ENCODE peak calls at places on chromosome 2, in ten cellular contexts. K is body of pancreas, I is lower leg skin, D is Peyer's patch, L is HCT116, R is adrenal gland, H is sigmoid colon, T is NB4, X is GM12892, G is heart left ventricle. P is an unnamed sample.

GRCh38 chr2:201070966-201071304 is 536 bp downstream of the HYCC2 start:
- DNase-seq in T (peak), R (no peak), H (no peak), L (no peak), G (no peak), D (no peak), K (no peak), I (no peak), X (no peak), P (no peak)

GRCh38 chr2:106115250-106115649 is 78.9 kb downstream of the UXS1 start:
- DNase-seq in L (peak), D (no peak), X (no peak), H (no peak), G (no peak), R (no peak), I (no peak), T (peak), K (no peak), P (peak)

GRCh38 chr2:128776461-128776971 is 457.8 kb upstream of the HS6ST1 start:
- DNase-seq in L (no peak), G (no peak), T (no peak), H (peak), K (peak), R (no peak), D (peak), X (no peak), I (no peak), P (no peak)

GRCh38 chr2:51706220-51706619 is 674.3 kb upstream of the NRXN1 start:
- DNase-seq in D (no peak), R (no peak), X (no peak), T (no peak), I (no peak), H (no peak), G (no peak), L (no peak), K (no peak), P (no peak)

GRCh38 chr2:241350878-241351639 is 5.0 kb upstream of the FARP2 start:
- DNase-seq in X (no peak), R (no peak), K (no peak), I (no peak), L (no peak), T (no peak), H (no peak), G (no peak), D (no peak), P (no peak)

GRCh38 chr2:229133155-229133772 is 137.8 kb downstream of the PID1 start:
- DNase-seq in D (no peak), L (peak), G (no peak), X (no peak), T (peak), I (no peak), K (peak), R (peak), H (no peak), P (no peak)

GRCh38 chr2:70035344-70035844 is 51.9 kb upstream of the PCBP1 start:
- DNase-seq in X (no peak), G (no peak), T (no peak), I (no peak), D (no peak), H (no peak), K (no peak), L (no peak), R (no peak), P (no peak)

GRCh38 chr2:240048237-240048636 is 5.1 kb downstream of the OR6B3 start:
- DNase-seq in H (no peak), G (no peak), R (no peak), X (no peak), I (no peak), T (no peak), D (no peak), L (no peak), K (no peak), P (no peak)

GRCh38 chr2:135473567-135473966 is 57.5 kb downstream of the ZRANB3 start:
- DNase-seq in R (peak), I (no peak), T (peak), D (no peak), X (peak), L (no peak), H (no peak), K (no peak), G (no peak), P (peak)

GRCh38 chr2:232957607-232958211 is 55.3 kb downstream of the NGEF start:
- DNase-seq in K (no peak), D (no peak), R (no peak), X (no peak), I (no peak), T (no peak), H (no peak), L (no peak), G (no peak), P (no peak)

GRCh38 chr2:219350938-219351280 is 18.4 kb upstream of the RESP18 start:
- DNase-seq in X (no peak), K (no peak), L (no peak), I (no peak), G (no peak), T (no peak), D (no peak), R (no peak), H (no peak), P (no peak)

GRCh38 chr2:241810304-241811208 is 1.6 kb downstream of the NEU4 start:
- DNase-seq in K (no peak), R (no peak), T (no peak), H (peak), G (peak), D (peak), X (no peak), L (no peak), I (no peak), P (no peak)

GRCh38 chr2:102520009-102520408 is 47.0 kb downstream of the SLC9A4 start:
- DNase-seq in T (peak), K (no peak), R (peak), X (peak), I (no peak), G (no peak), D (peak), L (peak), H (no peak), P (peak)

GRCh38 chr2:118246726-118247125 is 158.5 kb downstream of the INSIG2 start:
- DNase-seq in K (no peak), G (peak), L (no peak), D (no peak), R (peak), X (no peak), H (no peak), T (no peak), I (no peak), P (no peak)

GRCh38 chr2:182866095-182866460 is 359 bp downstream of the FRZB start:
- DNase-seq in L (no peak), X (no peak), T (no peak), G (no peak), R (no peak), K (no peak), I (no peak), H (peak), D (no peak), P (no peak)

GRCh38 chr2:59882279-59882678 is 671.2 kb downstream of the BCL11A start:
- DNase-seq in X (no peak), G (no peak), K (no peak), R (no peak), T (no peak), H (no peak), L (no peak), I (no peak), D (no peak), P (no peak)

GRCh38 chr2:45288532-45288931 is 279.3 kb upstream of the SIX2 start:
- DNase-seq in T (no peak), I (no peak), D (no peak), L (no peak), X (no peak), H (no peak), K (no peak), G (no peak), R (no peak), P (no peak)

GRCh38 chr2:169095631-169096105 is 26.3 kb downstream of the DHRS9 start:
- DNase-seq in X (no peak), T (peak), I (peak), D (no peak), G (no peak), K (no peak), L (peak), H (no peak), R (no peak), P (peak)

GRCh38 chr2:217847552-217848350 is 155.0 kb downstream of the TNS1 start:
- DNase-seq in T (no peak), L (no peak), K (no peak), R (no peak), X (no peak), I (no peak), D (no peak), H (no peak), G (no peak), P (no peak)

GRCh38 chr2:236571161-236571560 is 1.5 kb downstream of the ACKR3 start:
- DNase-seq in T (no peak), R (no peak), D (peak), X (no peak), H (peak), K (no peak), I (no peak), G (no peak), L (no peak), P (no peak)

GRCh38 chr2:236568068-236568921 is 1.3 kb upstream of the ACKR3 start:
- DNase-seq in R (peak), H (peak), T (no peak), I (no peak), X (peak), D (peak), K (peak), G (peak), L (no peak), P (no peak)

GRCh38 chr2:236569593-236569973 is at the start of gene ACKR3:
- DNase-seq in G (peak), I (peak), H (peak), K (peak), D (peak), R (peak), X (peak), L (peak), T (peak), P (no peak)

GRCh38 chr2:236568922-236569592 is 568 bp upstream of the ACKR3 start:
- DNase-seq in X (no peak), G (no peak), L (no peak), R (no peak), T (no peak), K (no peak), D (no peak), I (no peak), H (no peak), P (no peak)

GRCh38 chr2:236570081-236570979 is 705 bp downstream of the ACKR3 start:
- DNase-seq in G (no peak), L (no peak), H (peak), D (peak), T (no peak), I (no peak), R (no peak), K (no peak), X (no peak), P (no peak)
- TF ChIP-seq POLR2A in G (no peak), L (no peak), H (no peak), D (no peak), T (no peak), I (no peak), R (no peak), K (no peak), X (no peak), P (no peak)

GRCh38 chr2:125593036-125593435 is 1062.9 kb upstream of the GYPC start:
- DNase-seq in L (no peak), I (no peak), K (no peak), R (no peak), H (no peak), X (no peak), T (no peak), D (no peak), G (no peak), P (no peak)
- TF ChIP-seq POLR2A in L (no peak), I (no peak), K (no peak), R (no peak), H (no peak), X (no peak), T (no peak), D (no peak), G (no peak), P (no peak)

DNA sequence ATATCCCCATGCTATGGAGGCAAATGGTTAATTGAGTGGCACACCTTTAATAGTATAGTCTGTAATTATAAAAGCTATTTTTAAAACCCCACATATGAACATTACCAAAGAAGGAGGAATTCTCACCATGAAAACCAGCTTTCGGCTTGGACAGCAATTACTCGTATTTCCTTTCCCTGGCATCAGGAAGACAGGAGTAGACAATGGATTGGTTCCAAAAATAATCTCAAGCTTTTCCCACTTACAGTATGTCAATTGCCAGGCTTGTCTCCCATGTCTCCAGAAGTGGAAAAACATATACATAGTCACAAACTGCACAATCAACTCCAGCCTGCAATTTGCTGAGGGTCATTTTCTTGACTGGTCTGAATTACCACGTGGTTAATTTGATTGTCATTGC is 124.1 kb upstream of the PELI1 start:
- DNase-seq in I (no peak), L (no peak), X (no peak), R (no peak), H (no peak), K (no peak), D (no peak), T (no peak), G (no peak), P (no peak)
- TF ChIP-seq POLR2A in I (no peak), L (no peak), X (no peak), R (no peak), H (no peak), K (no peak), D (no peak), T (no peak), G (no peak), P (no peak)

GRCh38 chr2:159516241-159516758 is 100.0 kb downstream of the BAZ2B start:
- DNase-seq in T (peak), D (peak), R (no peak), G (no peak), H (no peak), X (no peak), I (no peak), L (peak), K (no peak), P (peak)
- TF ChIP-seq POLR2A in T (no peak), D (peak), R (no peak), G (no peak), H (no peak), X (no peak), I (no peak), L (peak), K (peak), P (peak)

DNA sequence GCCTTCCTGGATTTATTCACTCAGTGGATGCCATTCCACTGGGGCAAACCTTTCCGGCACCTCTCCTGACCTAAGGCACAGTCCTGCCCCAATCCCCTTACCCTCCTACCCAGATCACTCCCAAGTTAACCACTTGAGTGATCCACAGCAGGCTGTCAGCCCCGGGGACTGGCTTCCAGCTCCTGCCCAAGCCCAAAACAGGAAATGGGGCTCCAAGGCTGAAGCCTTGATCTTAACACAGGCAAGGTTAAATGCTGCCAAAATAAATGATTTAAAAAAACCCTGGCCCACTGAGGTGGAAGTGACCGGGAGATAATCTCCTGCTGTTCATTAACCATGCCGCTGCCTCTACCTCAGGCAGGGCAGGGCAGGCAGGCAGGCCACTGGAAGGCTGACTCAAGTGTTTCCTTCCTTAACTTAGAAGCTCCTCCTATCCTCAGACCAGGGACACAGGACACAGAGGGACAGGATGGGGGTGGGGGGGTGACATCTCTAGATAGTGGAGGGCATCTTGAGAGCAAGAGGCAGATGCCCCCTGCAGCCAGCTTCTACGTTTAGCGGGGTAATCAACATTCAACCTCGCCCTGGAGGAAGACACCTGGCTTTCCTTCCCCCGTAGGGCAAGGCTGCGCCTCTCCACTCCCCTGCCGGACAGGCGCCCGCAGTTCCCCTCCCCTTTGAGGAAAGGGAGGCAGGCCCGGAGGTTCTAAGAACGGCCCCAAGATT is 1.3 kb downstream of the RAB11FIP5 start:
- DNase-seq in H (no peak), R (peak), I (no peak), G (no peak), X (no peak), T (peak), L (peak), D (peak), K (peak), P (no peak)
- TF ChIP-seq POLR2A in H (no peak), R (no peak), I (no peak), G (no peak), X (no peak), T (no peak), L (no peak), D (no peak), K (peak), P (no peak)

GRCh38 chr2:187875836-187876235 is 321.6 kb upstream of the TFPI start:
- DNase-seq in R (no peak), I (no peak), K (no peak), T (no peak), L (no peak), G (no peak), D (no peak), X (no peak), H (no peak), P (no peak)
- TF ChIP-seq POLR2A in R (no peak), I (no peak), K (no peak), T (no peak), L (no peak), G (no peak), D (no peak), X (no peak), H (no peak), P (no peak)